ENCODE peak calls at places on chromosomes 4 and X, in ten cellular contexts. M is sigmoid colon, V is transverse colon, F is A549, H is GM12878, E is K562, L is upper lobe of left lung, Y is suprapubic skin, R is stomach, X is ovary. J is an unnamed sample.

GRCh38 chrX:78105944-78106650 is 2.0 kb downstream of the PGK1 start:
- DNase-seq in M (no peak), V (no peak), F (no peak), H (no peak), E (no peak), L (no peak), Y (no peak), R (no peak), X (no peak), J (no peak)

GRCh38 chr4:91070736-91071135 is 943.5 kb downstream of the CCSER1 start:
- DNase-seq in M (no peak), V (no peak), F (no peak), H (no peak), E (no peak), L (no peak), Y (no peak), R (no peak), X (no peak), J (no peak)

GRCh38 chrX:68498508-68499379 is at the start of gene YIPF6:
- DNase-seq in M (peak; percentile 90), V (peak; percentile 83), F (peak; percentile 56), H (no peak), E (peak; percentile 74), L (peak; percentile 94), Y (peak; percentile 82), R (peak; percentile 79), X (peak; percentile 76), J (peak; percentile 47)

GRCh38 chrX:154367474-154368308 is 6.7 kb downstream of the FLNA start:
- DNase-seq in M (no peak), V (no peak), F (no peak), H (no peak), E (no peak), L (peak; percentile 52), Y (no peak), R (no peak), X (no peak), J (no peak)

GRCh38 chr4:84258905-84259830 is 239.9 kb downstream of the NKX6-1 start:
- DNase-seq in M (no peak), V (no peak), F (peak; percentile 1), H (peak; percentile 37), E (peak; percentile 10), L (no peak), Y (no peak), R (no peak), X (no peak), J (no peak)

GRCh38 chr4:24214796-24215195 is 324.9 kb upstream of the PPARGC1A start:
- DNase-seq in M (no peak), V (no peak), F (no peak), H (no peak), E (no peak), L (no peak), Y (no peak), R (no peak), X (no peak), J (no peak)

GRCh38 chr4:5383191-5383980 is 325.0 kb downstream of the EVC2 start:
- DNase-seq in M (no peak), V (no peak), F (no peak), H (no peak), E (no peak), L (no peak), Y (no peak), R (no peak), X (no peak), J (no peak)

GRCh38 chrX:53714580-53715335 is 28.2 kb upstream of the HUWE1 start:
- DNase-seq in M (no peak), V (peak; percentile 14), F (no peak), H (peak; percentile 89), E (no peak), L (no peak), Y (no peak), R (peak; percentile 66), X (no peak), J (no peak)

GRCh38 chr4:10889819-10890218 is 205.3 kb upstream of the CLNK start:
- DNase-seq in M (no peak), V (no peak), F (no peak), H (no peak), E (no peak), L (no peak), Y (no peak), R (no peak), X (no peak), J (no peak)

GRCh38 chr4:8394125-8394524 is 46.4 kb downstream of the ACOX3 start:
- DNase-seq in M (peak; percentile 91), V (peak; percentile 49), F (no peak), H (no peak), E (no peak), L (peak; percentile 89), Y (peak; percentile 92), R (peak; percentile 37), X (peak; percentile 84), J (peak; percentile 68)

GRCh38 chr4:138344064-138344463 is 101.9 kb upstream of the SLC7A11 start:
- DNase-seq in M (no peak), V (no peak), F (no peak), H (no peak), E (no peak), L (no peak), Y (no peak), R (no peak), X (no peak), J (no peak)

GRCh38 chr4:168478868-168479267 is 1.4 kb downstream of the DDX60L start:
- DNase-seq in M (no peak), V (no peak), F (no peak), H (no peak), E (no peak), L (no peak), Y (no peak), R (no peak), X (no peak), J (no peak)
- TF ChIP-seq POLR2A in M (no peak), V (no peak), F (no peak), H (no peak), E (no peak), L (no peak), Y (no peak), R (no peak), X (no peak), J (no peak)

DNA sequence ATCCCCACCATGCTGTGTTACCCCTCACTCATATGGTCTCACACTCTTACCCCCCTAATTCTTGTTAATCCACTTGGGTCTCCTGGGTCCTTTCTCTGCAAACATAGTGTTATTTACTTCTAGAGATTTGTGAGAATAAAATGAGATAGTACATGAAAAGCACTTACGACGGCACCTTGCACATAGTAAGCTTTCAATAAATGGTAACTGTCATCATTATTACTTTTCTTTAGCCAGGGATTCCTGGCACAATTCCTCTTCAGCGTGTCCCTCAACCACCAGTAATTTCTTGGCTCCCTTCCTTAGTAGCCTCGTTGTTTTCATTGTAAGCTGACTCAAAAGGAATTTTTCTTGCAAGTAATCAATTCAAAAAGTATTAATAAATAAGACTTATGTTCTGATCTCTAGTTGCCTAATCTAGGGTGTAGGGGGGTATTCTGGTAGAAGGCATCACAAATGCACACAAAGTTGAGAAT is 30.1 kb upstream of the RBMX start:
- DNase-seq in M (no peak), V (no peak), F (no peak), H (no peak), E (no peak), L (no peak), Y (no peak), R (no peak), X (no peak), J (no peak)
- TF ChIP-seq EP300 in M (no peak), V (no peak), F (no peak), H (no peak), E (no peak), L (no peak), Y (no peak), R (no peak), X (no peak), J (no peak)

GRCh38 chr4:30952526-30953219 is 232.5 kb downstream of the PCDH7 start:
- DNase-seq in M (no peak), V (no peak), F (no peak), H (no peak), E (no peak), L (no peak), Y (no peak), R (no peak), X (no peak), J (no peak)
- H3K27ac ChIP-seq in M (no peak overlapping the region), V (no peak overlapping the region), F (no peak overlapping the region), H (no peak overlapping the region), E (no peak overlapping the region), L (no peak overlapping the region), Y (no peak overlapping the region), R (no peak overlapping the region), X (no peak overlapping the region), J (no peak overlapping the region)

DNA sequence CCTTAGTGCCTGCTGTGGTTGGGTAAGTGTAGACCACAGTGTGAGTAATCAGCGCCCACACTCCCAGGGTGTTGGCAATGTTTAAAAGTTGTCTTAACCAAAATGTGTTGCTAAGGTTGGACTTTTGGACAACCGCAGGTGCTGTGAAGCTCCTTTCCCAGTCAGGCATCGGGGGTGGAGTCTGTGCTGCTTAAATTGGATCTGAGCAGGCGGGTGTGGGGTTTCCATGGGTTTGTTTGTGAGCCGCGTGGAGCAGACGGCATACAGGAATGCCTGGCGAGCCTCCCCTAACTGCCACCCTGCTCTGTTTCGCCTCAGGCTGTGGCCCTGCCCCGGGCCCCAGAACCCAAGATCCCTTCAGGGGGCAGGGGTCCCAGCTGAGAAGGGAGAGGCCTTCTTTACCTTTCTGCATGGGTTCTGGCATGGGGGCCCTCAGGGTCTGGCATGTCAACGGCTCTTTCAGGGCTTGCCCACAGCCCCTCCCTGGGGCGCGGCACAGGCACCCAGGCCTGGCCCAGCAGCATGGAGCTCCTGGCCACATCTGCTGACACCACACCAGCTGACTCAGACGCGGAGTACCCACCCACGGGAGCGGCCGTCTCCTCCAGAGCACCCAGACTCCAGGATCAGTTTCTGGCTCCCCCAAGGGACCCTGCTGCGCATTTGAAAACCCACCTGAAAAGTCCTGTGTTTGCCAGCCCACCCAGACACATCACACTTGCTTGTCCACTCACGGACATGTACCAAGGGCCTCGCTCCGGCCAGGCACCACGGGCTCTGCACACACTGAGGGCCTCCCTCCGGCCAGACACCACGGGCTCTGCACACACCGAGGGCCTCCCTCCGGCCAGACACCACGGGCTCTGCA is 5.1 kb upstream of the SPON2 start:
- DNase-seq in M (peak; percentile 63), V (peak; percentile 67), F (no peak), H (no peak), E (no peak), L (peak; percentile 70), Y (no peak), R (peak; percentile 66), X (no peak), J (no peak)
- TF ChIP-seq POLR2A in M (no peak), V (no peak), F (no peak), H (no peak), E (no peak), L (no peak), Y (no peak), R (no peak), X (no peak), J (no peak)

DNA sequence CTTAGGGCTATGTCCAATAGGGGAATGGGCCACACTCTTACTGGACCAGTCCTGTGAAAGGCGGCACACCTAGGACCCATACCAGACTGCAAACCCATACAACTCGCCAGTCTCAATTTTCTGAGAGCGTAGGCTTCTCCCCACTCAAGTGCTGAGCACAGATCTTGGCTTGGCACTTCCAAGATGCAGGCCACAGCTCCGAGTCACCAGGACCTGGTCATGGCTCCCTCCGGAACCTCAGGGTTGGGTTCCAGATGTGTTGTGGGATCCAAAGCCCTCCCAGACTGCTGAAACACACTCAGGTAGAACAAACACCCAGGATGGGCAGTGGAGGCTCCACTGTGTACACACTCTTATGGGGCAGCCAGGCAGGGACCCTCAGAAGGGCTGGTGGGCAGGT is 103.3 kb downstream of the TMEM144 start:
- DNase-seq in M (no peak), V (no peak), F (no peak), H (no peak), E (no peak), L (no peak), Y (no peak), R (no peak), X (no peak), J (no peak)
- TF ChIP-seq EP300 in M (no peak), V (no peak), F (no peak), H (no peak), E (no peak), L (no peak), Y (no peak), R (no peak), X (no peak), J (no peak)

GRCh38 chr4:38150021-38150671 is 189.9 kb downstream of the PTTG2 start:
- DNase-seq in M (no peak), V (no peak), F (no peak), H (no peak), E (no peak), L (no peak), Y (no peak), R (no peak), X (no peak), J (no peak)
- H3K27ac ChIP-seq in M (peak overlapping the region; percentile 43), V (no peak overlapping the region), F (no peak overlapping the region), H (no peak overlapping the region), E (no peak overlapping the region), L (no peak overlapping the region), Y (no peak overlapping the region), R (no peak overlapping the region), X (no peak overlapping the region), J (no peak overlapping the region)

J was measured in tibial nerve.